ENCODE peak calls at places on chromosomes 12 and 14, in seven cellular contexts. L is AG09309, D is ovary, K is uterus, I is neural progenitor cell, V is AG04450, A is astrocyte of the cerebellum. G is an unnamed sample.

GRCh38 chr14:58287607-58288042 is 10.7 kb upstream of the ARID4A start:
- DNase-seq in D (no peak), L (no peak), I (no peak), K (no peak), V (no peak), A (no peak), G (no peak)

GRCh38 chr12:102961488-102961801 is 4.0 kb downstream of the ASCL1 start:
- DNase-seq in I (no peak), A (no peak), D (no peak), K (no peak), V (no peak), L (no peak), G (no peak)

GRCh38 chr12:1553546-1553945 is 40.8 kb downstream of the FBXL14 start:
- DNase-seq in D (no peak), V (no peak), I (no peak), K (no peak), A (no peak), L (no peak), G (no peak)

GRCh38 chr12:53103860-53104305 is 597 bp downstream of the SOAT2 start:
- DNase-seq in D (no peak), A (no peak), V (no peak), K (no peak), I (no peak), L (no peak), G (no peak)

GRCh38 chr14:96525452-96525851 is 23.3 kb downstream of the PAPOLA start:
- DNase-seq in I (no peak), V (no peak), L (no peak), D (no peak), A (no peak), K (no peak), G (no peak)

GRCh38 chr12:68559984-68560822 is 50.5 kb upstream of the RAP1B start:
- DNase-seq in D (no peak), L (no peak), A (no peak), K (no peak), I (peak), V (no peak), G (peak)

GRCh38 chr12:94582591-94582990 is 67.8 kb downstream of the TMCC3 start:
- DNase-seq in I (no peak), V (no peak), K (no peak), A (no peak), L (no peak), D (no peak), G (no peak)

GRCh38 chr12:6836851-6837250 is 3.9 kb upstream of the GNB3 start:
- DNase-seq in A (no peak), K (no peak), D (no peak), I (no peak), V (no peak), L (no peak), G (no peak)

GRCh38 chr14:51093371-51094281 is 1.3 kb downstream of the TRIM9 start:
- DNase-seq in I (peak), A (no peak), L (no peak), K (peak), D (peak), V (no peak), G (no peak)

GRCh38 chr12:6899837-6900519 is 4.6 kb upstream of the LRRC23 start:
- DNase-seq in D (no peak), L (no peak), I (no peak), K (peak), V (no peak), A (peak), G (peak)

GRCh38 chr14:71362282-71362681 is 455.0 kb downstream of the PCNX1 start:
- DNase-seq in D (no peak), L (no peak), I (no peak), A (no peak), V (no peak), K (no peak), G (no peak)

GRCh38 chr14:85187521-85187920 is 342.4 kb upstream of the FLRT2 start:
- DNase-seq in D (no peak), L (no peak), V (no peak), K (no peak), A (no peak), I (no peak), G (no peak)

GRCh38 chr14:87679094-87679493 is 313.9 kb downstream of the GALC start:
- DNase-seq in V (no peak), A (no peak), I (no peak), D (no peak), K (no peak), L (no peak), G (no peak)

GRCh38 chr12:43284441-43284840 is 267.6 kb downstream of the ADAMTS20 start:
- DNase-seq in I (no peak), V (no peak), L (no peak), A (no peak), D (no peak), K (no peak), G (no peak)

GRCh38 chr14:83058068-83058467 is 1524.4 kb upstream of the SEL1L start:
- DNase-seq in L (no peak), V (no peak), K (no peak), I (no peak), D (no peak), A (no peak), G (no peak)

GRCh38 chr14:21917699-21918436 is 244.2 kb upstream of the OR4E1 start:
- DNase-seq in D (no peak), L (no peak), K (peak), I (peak), V (peak), A (peak), G (peak)
- H3K4me3 ChIP-seq in D (no peak), L (no peak), K (no peak), I (no peak), V (no peak), A (no peak), G (no peak)

GRCh38 chr12:16611146-16611545 is 5.2 kb upstream of the LMO3 start:
- DNase-seq in D (no peak), A (no peak), K (no peak), I (no peak), L (no peak), V (no peak), G (no peak)
- TF ChIP-seq CTCF in D (no peak), A (no peak), K (no peak), I (no peak), L (no peak), V (no peak), G (no peak)

GRCh38 chr12:92469837-92470236 is 233.0 kb upstream of the PLEKHG7 start:
- DNase-seq in I (no peak), K (no peak), L (no peak), V (no peak), A (no peak), D (peak), G (no peak)

GRCh38 chr12:92472198-92472597 is 230.6 kb upstream of the PLEKHG7 start:
- DNase-seq in V (no peak), D (no peak), L (no peak), K (no peak), I (no peak), A (no peak), G (no peak)

GRCh38 chr12:92468358-92469020 is 234.3 kb upstream of the PLEKHG7 start:
- DNase-seq in V (no peak), I (no peak), D (no peak), A (peak), L (no peak), K (no peak), G (no peak)

GRCh38 chr12:92471551-92471950 is 231.2 kb upstream of the PLEKHG7 start:
- DNase-seq in L (no peak), I (no peak), V (no peak), D (no peak), A (no peak), K (no peak), G (no peak)

GRCh38 chr12:92470608-92471021 is 232.2 kb upstream of the PLEKHG7 start:
- DNase-seq in L (no peak), A (no peak), I (no peak), D (no peak), V (no peak), K (no peak), G (no peak)
- H3K4me3 ChIP-seq in L (no peak), A (no peak), I (no peak), D (no peak), V (no peak), K (no peak), G (no peak)

GRCh38 chr12:131209082-131210070 is 255.7 kb downstream of the ADGRD1 start:
- DNase-seq in K (no peak), L (no peak), I (no peak), V (no peak), D (no peak), A (no peak), G (no peak)
- TF ChIP-seq CTCF in K (no peak), L (no peak), I (no peak), V (no peak), D (no peak), A (no peak), G (no peak)

DNA sequence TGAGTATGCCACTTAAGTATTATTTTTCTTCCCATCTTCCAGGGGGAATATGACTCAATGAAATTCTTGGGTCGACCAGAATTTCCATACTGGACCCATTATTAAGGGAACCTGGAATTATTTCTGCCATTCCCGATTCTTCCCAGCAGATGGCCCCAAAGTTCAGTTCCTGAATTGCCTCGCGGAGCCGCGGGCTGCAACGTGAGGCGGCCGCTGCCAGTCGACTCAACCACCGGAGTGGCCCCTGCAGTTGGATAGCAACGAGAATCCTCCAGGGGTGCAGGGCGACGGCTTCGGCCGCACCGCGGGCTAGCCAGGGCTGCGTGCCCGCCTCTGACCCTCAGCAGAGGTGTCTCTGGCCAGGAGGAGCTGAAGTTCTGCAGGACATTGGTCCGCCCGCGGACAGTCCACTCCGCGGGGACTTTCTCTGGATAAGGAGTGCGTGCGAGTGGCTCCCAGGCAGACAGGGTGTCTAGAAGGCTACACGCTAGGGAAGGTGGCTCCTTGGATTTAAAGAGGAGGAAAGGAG is 586 bp upstream of the TSHR start:
- DNase-seq in I (peak), L (no peak), V (peak), A (peak), D (peak), K (peak), G (peak)
- H3K4me3 ChIP-seq in I (peak), L (peak), V (peak), A (peak), D (peak), K (peak), G (peak)

DNA sequence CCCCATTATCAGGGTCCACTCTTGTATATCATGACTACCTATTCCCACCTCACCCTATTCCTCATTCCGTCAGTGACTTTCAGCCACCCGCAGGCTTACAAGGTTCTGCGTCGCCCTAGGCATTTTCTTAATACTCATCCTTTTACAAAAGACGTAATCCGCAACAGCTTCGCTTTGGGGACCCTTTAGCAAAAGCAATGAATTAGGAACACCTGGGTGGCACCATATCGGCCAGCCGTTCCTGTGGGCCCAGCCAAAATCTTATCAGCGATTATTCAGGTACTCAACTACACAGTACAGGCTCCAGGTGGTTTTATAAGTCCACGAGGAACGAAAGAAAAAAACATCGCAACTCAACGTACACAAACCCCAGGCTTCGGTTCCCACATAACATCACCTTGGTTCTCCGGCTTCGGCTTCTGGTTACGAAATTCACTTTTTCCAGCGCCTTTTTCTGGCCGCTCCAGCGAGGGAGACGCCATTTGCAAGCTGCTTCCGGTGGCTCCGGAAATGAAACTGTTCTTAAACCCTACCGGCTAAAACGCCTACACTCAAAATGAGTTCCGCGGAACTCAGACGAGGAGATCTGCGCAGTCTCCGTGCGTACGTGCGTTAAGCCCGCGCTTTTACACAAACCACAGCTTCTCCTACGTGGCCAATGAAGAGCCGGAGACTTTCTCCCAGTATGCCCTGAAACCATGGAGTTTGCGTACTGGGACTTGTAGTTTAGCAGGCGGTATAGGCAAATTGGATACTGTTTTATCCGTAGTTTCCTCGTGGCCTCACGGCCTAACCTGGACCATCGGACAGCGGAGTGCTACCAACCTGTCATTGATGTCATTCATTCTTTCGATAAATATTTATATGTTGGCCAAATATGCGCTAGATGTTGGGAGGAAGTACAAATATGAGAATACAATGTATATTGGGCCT is at the start of gene KRR1:
- DNase-seq in D (peak), A (peak), L (peak), V (peak), I (peak), K (peak), G (peak)
- TF ChIP-seq CTCF in D (no peak), A (no peak), L (no peak), V (no peak), I (no peak), K (no peak), G (no peak)

GRCh38 chr14:60647081-60647836 is 2.0 kb downstream of the SIX1 start:
- DNase-seq in A (no peak), K (no peak), V (no peak), D (no peak), L (no peak), I (peak), G (peak)
- H3K4me3 ChIP-seq in A (peak), K (no peak), V (peak), D (no peak), L (peak), I (peak), G (peak)

GRCh38 chr12:130026608-130027176 is 122.9 kb upstream of the TMEM132D start:
- DNase-seq in A (peak), I (peak), K (no peak), D (no peak), V (no peak), L (no peak), G (peak)
- TF ChIP-seq CTCF in A (peak), I (peak), K (peak), D (no peak), V (no peak), L (peak), G (peak)

DNA sequence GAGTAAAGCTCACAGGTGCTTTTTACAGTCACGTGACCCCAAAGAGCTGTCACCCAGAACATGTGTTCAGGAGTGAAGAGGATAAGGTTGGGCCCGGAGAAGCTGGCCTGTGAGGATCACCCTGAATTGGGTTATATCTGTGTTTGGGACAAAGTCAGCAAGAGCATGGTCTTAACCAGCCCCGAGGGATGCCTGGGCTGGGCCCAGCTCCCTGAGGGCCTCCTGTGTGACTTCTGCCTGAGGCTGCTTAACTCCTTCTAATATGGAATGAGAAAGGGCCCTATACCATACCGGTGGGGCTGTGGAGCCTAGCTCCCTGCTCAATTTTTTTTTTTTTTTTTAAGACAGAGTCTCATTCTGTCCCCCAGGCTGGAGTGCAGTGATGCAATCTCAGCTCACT is 2.5 kb downstream of the CDCA4 start:
- DNase-seq in A (no peak), I (no peak), L (no peak), V (no peak), K (no peak), D (no peak), G (no peak)
- H3K4me3 ChIP-seq in A (no peak), I (peak), L (no peak), V (no peak), K (no peak), D (no peak), G (no peak)

G was measured in foreskin fibroblast.